ENCODE peak calls at places on chromosomes 11 and 22, in four cellular contexts. Y is pancreas, A is astrocyte of the spinal cord, T is K562. M is an unnamed sample.

GRCh38 chr11:22521226-22521625 is 104.4 kb downstream of the FANCF start:
- DNase-seq in T (peak), Y (no peak), A (peak), M (no peak)

GRCh38 chr22:39427751-39428596 is 28.4 kb downstream of the TAB1 start:
- DNase-seq in A (no peak), Y (no peak), T (no peak), M (no peak)

GRCh38 chr22:35997438-35997837 is 31.2 kb downstream of the RBFOX2 start:
- DNase-seq in A (peak), Y (no peak), T (no peak), M (no peak)

GRCh38 chr11:37718431-37718999 is 1120.5 kb upstream of the RAG2 start:
- DNase-seq in Y (no peak), T (no peak), A (no peak), M (no peak)

GRCh38 chr11:79321282-79321681 is 119.5 kb downstream of the TENM4 start:
- DNase-seq in A (peak), T (no peak), Y (no peak), M (no peak)

GRCh38 chr22:39520874-39521857 is 804 bp downstream of the ATF4 start:
- DNase-seq in A (peak), T (peak), Y (peak), M (no peak)

GRCh38 chr11:133441964-133442660 is 90.2 kb downstream of the OPCML start:
- DNase-seq in A (no peak), T (no peak), Y (no peak), M (no peak)

GRCh38 chr11:23359297-23359696 is 499.0 kb upstream of the CCDC179 start:
- DNase-seq in A (peak), Y (no peak), T (no peak), M (no peak)

GRCh38 chr22:39303892-39304671 is 15.3 kb downstream of the RPL3 start:
- DNase-seq in T (no peak), A (no peak), Y (no peak), M (no peak)

GRCh38 chr11:1228921-1229451 is 6.1 kb downstream of the MUC5B start:
- DNase-seq in T (no peak), A (no peak), Y (peak), M (no peak)

GRCh38 chr22:46758867-46759290 is 3.6 kb upstream of the TBC1D22A start:
- DNase-seq in T (peak), A (peak), Y (peak), M (no peak)

GRCh38 chr11:299081-299891 is at the start of gene IFITM5:
- DNase-seq in Y (peak), T (no peak), A (no peak), M (no peak)

GRCh38 chr11:15119352-15119751 is 4.6 kb downstream of the INSC start:
- DNase-seq in Y (no peak), A (no peak), T (no peak), M (no peak)

GRCh38 chr11:116225784-116226410 is 546.9 kb downstream of the BUD13 start:
- DNase-seq in A (no peak), Y (no peak), T (no peak), M (no peak)

GRCh38 chr11:61599968-61600710 is 19.3 kb upstream of the SYT7 start:
- DNase-seq in Y (no peak), A (no peak), T (no peak), M (no peak)

GRCh38 chr22:50671641-50672040 is 982 bp upstream of the SHANK3 start:
- DNase-seq in A (no peak), T (no peak), Y (no peak), M (no peak)

GRCh38 chr22:22784249-22785039 is 103.2 kb upstream of the IGLL5 start:
- DNase-seq in T (no peak), A (no peak), Y (no peak), M (no peak)

GRCh38 chr11:115607621-115608191 is 103.5 kb upstream of the CADM1 start:
- DNase-seq in A (no peak), Y (no peak), T (no peak), M (no peak)

GRCh38 chr22:18113680-18114394 is 3.2 kb downstream of the TUBA8 start:
- DNase-seq in Y (no peak), A (no peak), T (no peak), M (no peak)

GRCh38 chr11:126277780-126278179 is 5.1 kb upstream of the TIRAP start:
- DNase-seq in T (no peak), A (no peak), Y (no peak), M (no peak)

GRCh38 chr11:57597971-57598830 is 716 bp downstream of the SERPING1 start:
- DNase-seq in Y (peak), T (peak), A (no peak), M (no peak)

GRCh38 chr11:133845413-133845812 is at the start of gene SPATA19:
- DNase-seq in Y (no peak), A (no peak), T (no peak), M (no peak)

GRCh38 chr11:832529-833113 is at the start of gene CD151:
- DNase-seq in T (peak), A (peak), Y (peak), M (peak)

GRCh38 chr11:129643031-129643721 is 172.5 kb upstream of the TMEM45B start:
- DNase-seq in A (peak), T (no peak), Y (no peak), M (no peak)

GRCh38 chr11:134026655-134027343 is 42.1 kb upstream of the JAM3 start:
- DNase-seq in T (no peak), A (no peak), Y (no peak), M (no peak)

GRCh38 chr11:64331569-64332371 is 8.2 kb upstream of the CCDC88B start:
- DNase-seq in Y (peak), A (peak), T (peak), M (peak)

GRCh38 chr11:29129850-29130249 is 887.0 kb downstream of the KCNA4 start:
- DNase-seq in Y (no peak), T (no peak), A (peak), M (no peak)

GRCh38 chr11:113874096-113874919 is 1.1 kb downstream of the USP28 start:
- DNase-seq in Y (no peak), A (peak), T (peak), M (no peak)

GRCh38 chr11:127950162-127950561 is 637.2 kb downstream of the ETS1 start:
- DNase-seq in T (no peak), A (no peak), Y (no peak), M (no peak)

GRCh38 chr11:115775846-115776245 is 271.6 kb upstream of the CADM1 start:
- DNase-seq in Y (no peak), A (no peak), T (no peak), M (no peak)

GRCh38 chr22:18056161-18056666 is 21.6 kb upstream of the PEX26 start:
- DNase-seq in A (peak), Y (peak), T (peak), M (no peak)

GRCh38 chr22:39219071-39220050 is 25.4 kb downstream of the PDGFB start:
- DNase-seq in A (no peak), Y (peak), T (peak), M (peak)

GRCh38 chr11:27672836-27673464 is 27.3 kb downstream of the BDNF start:
- DNase-seq in T (no peak), A (no peak), Y (no peak), M (no peak)

GRCh38 chr11:129933866-129934265 is 38.5 kb upstream of the NFRKB start:
- DNase-seq in A (no peak), T (no peak), Y (no peak), M (no peak)

GRCh38 chr11:125626381-125626950 is 1.5 kb downstream of the CHEK1 start:
- DNase-seq in A (no peak), Y (no peak), T (no peak), M (no peak)

DNA sequence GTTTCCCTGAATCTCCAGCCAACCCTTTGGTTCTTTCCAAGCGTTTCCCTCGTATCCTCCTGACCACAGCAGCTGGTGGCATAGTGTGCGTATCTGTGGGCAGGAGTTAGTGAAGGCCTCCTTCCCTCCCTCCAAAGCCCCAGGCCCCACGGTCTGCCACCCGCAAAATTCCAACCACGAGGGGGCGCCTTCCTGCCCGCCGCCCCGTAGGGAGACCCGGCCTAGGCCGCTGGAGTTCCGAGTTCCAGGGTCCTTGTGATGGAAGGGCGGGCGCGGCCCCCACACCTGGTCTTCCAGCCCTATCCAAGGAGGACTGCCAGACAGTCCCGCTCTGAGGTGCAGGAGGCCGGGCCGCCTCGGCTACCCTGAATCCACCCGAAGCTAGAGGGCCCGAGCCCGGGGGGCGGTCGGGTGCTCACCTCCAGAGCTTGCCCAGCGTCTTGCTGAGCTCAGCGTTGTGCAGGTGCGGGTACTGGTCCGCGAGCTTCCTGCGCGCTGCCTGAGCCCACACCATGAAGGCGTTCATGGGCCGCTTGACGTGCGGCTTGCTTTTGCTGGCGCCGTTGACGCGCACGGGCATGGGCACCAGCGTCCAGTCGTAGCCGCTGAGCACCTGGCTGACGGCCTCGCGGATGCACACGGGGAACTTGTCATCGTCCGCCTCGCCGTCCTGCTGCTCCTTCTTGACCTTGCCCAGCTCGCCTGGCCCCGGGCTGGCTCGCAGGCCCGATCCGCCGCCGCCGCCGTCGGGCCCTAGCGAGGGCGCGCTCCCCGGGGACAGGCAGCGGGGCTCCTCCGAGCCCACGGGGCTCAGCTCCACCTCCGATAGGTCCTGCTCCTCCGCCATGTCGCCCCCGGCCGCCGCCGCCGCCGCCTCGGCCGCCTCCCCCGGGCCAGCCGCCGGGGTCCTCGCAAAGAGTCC is 1.2 kb downstream of the SOX10 start:
- DNase-seq in Y (no peak), A (no peak), T (peak), M (no peak)
- TF ChIP-seq CTCF in Y (no peak), A (peak), T (peak), M (no peak)

DNA sequence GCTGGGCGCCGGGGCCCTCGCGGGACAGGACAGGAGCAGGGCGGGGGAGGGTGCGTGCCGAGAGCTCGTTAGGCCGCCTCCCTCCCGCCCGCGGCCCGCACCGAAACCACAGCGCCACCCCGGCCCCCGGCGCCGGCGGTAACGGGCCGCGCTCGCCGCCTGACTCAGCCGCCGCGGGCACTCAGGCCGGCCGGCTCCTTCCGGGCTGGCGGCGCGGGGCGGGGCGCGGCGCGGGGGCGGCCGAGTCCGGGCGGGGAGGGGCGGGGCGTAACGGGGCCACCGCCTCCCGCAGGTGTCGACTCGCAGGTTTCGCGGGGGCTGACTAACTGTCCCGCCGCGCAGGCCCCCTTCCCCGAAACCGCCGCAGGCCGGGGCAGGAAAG is at the start of gene AP5B1:
- DNase-seq in Y (peak), T (peak), A (peak), M (peak)
- TF ChIP-seq CTCF in Y (no peak), T (peak), A (no peak), M (no peak)

GRCh38 chr11:62709262-62710000 is 2.0 kb downstream of the GNG3 start:
- DNase-seq in Y (peak), T (peak), A (peak), M (peak)
- TF ChIP-seq CTCF in Y (no peak), T (no peak), A (no peak), M (no peak)

DNA sequence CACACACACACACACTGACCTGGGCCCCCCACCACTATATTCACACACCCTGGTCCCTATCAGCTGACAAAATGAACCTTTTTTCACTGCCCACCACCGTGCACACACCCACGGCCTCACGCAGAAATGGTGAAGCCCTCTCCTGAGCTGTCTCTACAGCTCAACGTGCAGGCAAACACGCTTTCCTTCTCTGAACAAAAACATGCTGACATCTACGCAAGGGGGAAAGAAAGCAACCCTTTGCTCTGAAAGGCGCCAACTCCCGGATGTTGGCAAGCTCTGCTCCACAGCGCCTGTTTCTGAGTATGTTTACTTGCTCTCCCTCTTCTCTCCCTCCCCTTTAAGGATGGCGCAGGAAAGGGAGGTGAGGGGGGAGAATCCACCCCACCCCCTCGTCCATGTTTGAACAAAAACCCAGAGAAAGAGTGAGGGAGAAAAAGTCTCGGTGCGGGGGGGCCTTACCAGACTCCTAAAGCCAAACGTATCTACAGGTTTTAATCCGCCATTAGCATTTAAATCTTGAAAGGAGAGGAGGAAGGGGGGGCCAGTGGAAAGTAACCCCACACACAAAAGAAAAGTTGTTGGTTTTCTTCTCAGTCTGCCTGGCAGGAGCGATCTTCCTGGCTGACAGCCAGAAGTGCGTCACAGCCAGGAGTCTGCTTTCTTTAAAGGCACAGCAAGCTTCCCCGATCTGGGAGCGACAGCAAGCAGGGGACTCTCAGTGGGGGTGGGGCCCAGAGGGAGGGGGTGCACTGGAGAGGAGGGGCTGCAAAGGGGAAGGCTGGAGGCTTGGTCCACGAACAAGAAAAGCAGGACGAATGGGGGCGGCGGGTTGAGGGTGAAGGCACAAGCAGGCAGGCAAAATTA is 39.6 kb downstream of the NUMA1 start:
- DNase-seq in A (peak), Y (peak), T (peak), M (peak)
- TF ChIP-seq CTCF in A (no peak), Y (no peak), T (no peak), M (no peak)

DNA sequence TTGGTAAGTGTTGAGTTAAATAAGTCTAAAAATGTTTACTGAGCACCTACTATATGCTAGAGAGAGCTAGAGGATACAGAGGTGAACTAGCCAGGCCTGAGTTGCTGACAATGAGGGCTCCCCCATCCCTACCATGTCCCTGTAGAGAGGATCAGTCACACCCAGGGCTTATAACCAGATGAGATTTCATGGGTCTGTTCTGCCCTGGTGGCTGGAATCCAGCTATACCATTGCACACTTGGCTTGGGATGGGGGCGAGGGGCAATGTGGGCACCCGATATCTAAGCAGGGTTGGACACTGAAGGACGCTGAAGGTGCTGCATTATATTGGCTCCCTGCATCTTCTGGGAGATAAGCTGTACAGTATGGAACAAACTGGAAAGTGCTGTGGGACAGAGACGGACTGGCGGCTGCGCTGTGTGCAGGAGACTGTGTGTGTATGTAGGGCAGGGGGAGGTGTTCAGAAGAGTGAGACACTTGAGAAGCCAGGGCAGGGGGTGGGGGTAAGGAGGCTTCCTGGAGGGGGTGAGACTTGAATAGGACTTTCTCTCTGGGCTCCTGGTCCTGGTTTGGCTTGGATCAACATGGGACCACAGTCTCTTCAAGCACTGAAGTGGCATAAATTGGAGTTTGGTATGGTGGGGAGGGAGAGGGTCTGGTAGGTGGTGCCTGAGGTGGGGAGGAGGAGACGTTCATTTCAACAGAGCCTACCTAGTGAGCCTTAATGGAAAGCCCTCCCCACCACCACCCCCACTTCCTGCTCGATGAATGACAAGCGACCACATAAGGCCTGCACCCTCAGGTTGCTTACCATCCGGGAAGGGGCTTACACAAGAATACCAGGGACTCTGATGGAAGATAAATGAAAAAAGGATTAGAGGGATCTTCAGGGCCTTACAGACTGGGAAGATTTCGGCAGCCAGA is 1.8 kb downstream of the CD82 start:
- DNase-seq in T (no peak), Y (peak), A (no peak), M (no peak)
- TF ChIP-seq CTCF in T (no peak), Y (no peak), A (peak), M (no peak)

DNA sequence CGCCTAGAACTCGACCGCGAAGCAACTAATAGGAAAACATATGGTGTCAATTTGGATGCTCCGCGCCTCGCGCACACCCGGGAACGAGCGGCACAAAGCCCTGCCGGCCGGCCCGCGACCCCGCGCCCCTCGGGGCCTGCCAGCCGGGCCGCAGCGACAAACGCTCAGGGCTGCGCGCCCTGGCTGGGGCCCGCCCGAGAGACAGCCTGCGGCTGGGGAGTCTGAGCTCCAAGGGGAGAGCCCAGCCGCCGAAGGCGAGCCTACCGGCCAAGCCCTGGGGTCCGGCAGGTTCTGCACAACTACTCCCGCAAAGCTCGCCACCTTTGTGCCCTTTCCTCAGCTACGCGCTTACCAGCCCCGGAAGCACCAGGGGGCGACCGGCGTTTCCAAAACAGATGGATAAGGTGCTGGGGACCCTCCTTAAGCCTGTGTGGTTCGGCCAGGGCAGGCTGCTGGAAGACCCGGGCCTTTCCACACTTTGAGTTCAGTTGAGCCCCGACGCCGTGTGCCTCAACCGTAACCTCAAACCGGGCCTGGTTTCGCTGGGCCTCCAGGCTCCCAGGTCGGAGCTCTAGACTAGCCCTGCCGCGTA is 6.0 kb downstream of the PAX6 start:
- DNase-seq in A (no peak), T (no peak), Y (peak), M (no peak)
- TF ChIP-seq CTCF in A (no peak), T (no peak), Y (no peak), M (no peak)

M was measured in activated B cell treated with CpG ODN at 0.5 μM for 24 hours.